ENCODE peak calls at places on chromosomes 6 and 20, in four cellular contexts. Q is Panc1, W is K562, L is HepG2. S is an unnamed sample.

GRCh38 chr6:31010393-31011060 is at the start of gene MUC22:
- DNase-seq in Q (no peak), W (no peak), L (no peak), S (no peak)

GRCh38 chr6:98976674-98977365 is 29.1 kb upstream of the FBXL4 start:
- DNase-seq in Q (no peak), W (no peak), L (no peak), S (no peak)

GRCh38 chr6:44010411-44011349 is 116.6 kb downstream of the MRPL14 start:
- DNase-seq in Q (peak; percentile 80), W (no peak), L (no peak), S (peak; percentile 74)

GRCh38 chr20:33442136-33443005 is 1.2 kb downstream of the SNTA1 start:
- DNase-seq in Q (no peak), W (peak; percentile 51), L (no peak), S (no peak)

GRCh38 chr6:22877946-22878705 is 308.8 kb downstream of the HDGFL1 start:
- DNase-seq in Q (no peak), W (no peak), L (no peak), S (no peak)

GRCh38 chr6:47161176-47161687 is 119.1 kb upstream of the ADGRF1 start:
- DNase-seq in Q (no peak), W (no peak), L (no peak), S (peak; percentile 29)

GRCh38 chr6:116779569-116780164 is 14.1 kb upstream of the FAM162B start:
- DNase-seq in Q (peak; percentile 10), W (peak; percentile 70), L (peak; percentile 58), S (peak; percentile 28)

GRCh38 chr6:4466260-4466659 is 309.9 kb upstream of the CDYL start:
- DNase-seq in Q (no peak), W (no peak), L (no peak), S (no peak)

GRCh38 chr6:91082311-91082803 is 495.5 kb upstream of the MAP3K7 start:
- DNase-seq in Q (no peak), W (no peak), L (no peak), S (no peak)

DNA sequence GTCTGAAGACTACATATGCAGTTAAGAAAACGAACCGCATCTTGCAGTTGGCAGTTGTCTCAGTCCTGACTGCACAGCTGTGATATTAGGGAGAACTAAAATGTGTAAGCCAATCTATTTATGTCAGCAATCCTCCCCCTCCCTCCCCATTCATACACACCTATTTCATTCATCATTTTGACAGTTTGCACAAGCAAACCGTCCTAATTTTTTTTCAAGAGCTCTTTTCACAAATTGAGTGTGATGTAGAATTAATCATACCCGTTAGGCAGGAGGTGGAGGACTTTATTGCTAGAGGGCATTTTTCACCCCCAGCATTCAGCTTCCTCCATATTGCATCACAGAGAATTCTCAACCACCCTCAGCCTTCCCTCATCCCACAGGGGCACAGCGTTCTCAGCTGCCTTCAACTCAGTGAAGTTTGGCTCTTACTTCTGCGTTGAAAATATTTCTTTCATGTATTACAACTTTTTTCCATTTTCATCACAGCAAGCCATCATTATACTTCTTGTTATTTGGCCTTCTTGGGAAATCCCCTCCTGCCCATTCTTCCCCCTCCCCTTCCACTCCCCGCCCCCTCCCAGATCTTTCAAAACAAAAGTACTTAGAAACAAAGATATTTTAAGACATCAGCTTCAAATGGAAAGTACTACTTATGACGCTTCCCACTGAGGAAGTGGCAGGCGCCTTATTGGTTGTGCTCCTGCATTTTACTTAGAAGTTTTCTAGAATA is 37.5 kb downstream of the NOX3 start:
- DNase-seq in Q (no peak), W (no peak), L (no peak), S (no peak)
- TF ChIP-seq TCF7L2 in Q (no peak), W (no peak), L (no peak), S (no peak)

GRCh38 chr20:44302026-44302669 is 8.9 kb downstream of the FITM2 start:
- DNase-seq in Q (no peak), W (no peak), L (peak; percentile 96), S (no peak)
- TF ChIP-seq TCF7L2 in Q (no peak), W (no peak), L (no peak), S (no peak)

GRCh38 chr6:82622461-82622860 is 258.8 kb downstream of the TPBG start:
- DNase-seq in Q (no peak), W (no peak), L (no peak), S (no peak)
- TF ChIP-seq TCF7L2 in Q (no peak), W (no peak), L (no peak), S (no peak)

DNA sequence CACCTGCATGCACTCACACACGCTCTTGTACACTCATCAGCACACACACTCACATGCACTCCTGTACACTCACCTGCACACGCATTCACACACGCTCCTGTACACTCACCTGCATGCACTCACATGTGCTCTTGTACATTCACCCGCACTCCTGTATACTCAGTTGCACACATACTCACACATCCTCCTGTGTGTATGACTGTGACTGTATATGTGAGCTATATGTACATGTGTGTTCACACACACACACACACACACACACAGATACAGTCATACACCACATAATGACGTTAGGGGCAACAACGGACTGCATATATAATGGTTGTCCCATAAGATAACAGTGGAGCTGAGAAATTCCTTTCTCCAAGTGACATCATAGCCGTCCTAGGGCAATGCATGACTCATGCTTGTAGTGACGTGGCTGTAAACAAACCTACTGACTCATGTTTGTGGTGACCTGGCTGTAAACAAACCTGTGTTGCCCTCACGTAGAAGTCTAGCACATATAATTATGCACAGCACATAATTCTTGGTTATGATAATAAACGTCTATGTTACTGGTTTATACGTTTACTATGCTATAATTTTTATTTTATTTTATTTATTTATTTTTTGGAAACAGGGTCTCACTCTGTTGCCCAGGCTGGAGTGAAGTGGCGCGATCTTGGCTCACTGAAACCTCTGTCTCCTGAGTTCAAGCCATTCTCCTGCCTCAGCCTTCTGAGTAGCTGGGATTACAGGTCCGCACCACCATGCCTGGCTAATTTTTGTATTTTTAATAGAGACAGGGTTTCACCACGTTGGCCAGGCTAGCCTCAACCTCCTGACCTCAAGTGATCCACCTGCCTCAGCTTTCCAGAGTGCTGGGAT is 22.8 kb upstream of the TAF4 start:
- DNase-seq in Q (peak; percentile 97), W (peak; percentile 72), L (peak; percentile 80), S (peak; percentile 86)
- TF ChIP-seq TCF7L2 in Q (no peak), W (no peak), L (no peak), S (no peak)

GRCh38 chr20:48302149-48302548 is 516.9 kb upstream of the SULF2 start:
- DNase-seq in Q (no peak), W (no peak), L (no peak), S (no peak)

GRCh38 chr20:48295966-48296421 is 510.7 kb upstream of the SULF2 start:
- DNase-seq in Q (no peak), W (no peak), L (peak; percentile 41), S (no peak)

GRCh38 chr20:48298424-48298823 is 513.1 kb upstream of the SULF2 start:
- DNase-seq in Q (no peak), W (no peak), L (no peak), S (no peak)

GRCh38 chr20:48301189-48301588 is 515.9 kb upstream of the SULF2 start:
- DNase-seq in Q (no peak), W (no peak), L (peak; percentile 45), S (no peak)

DNA sequence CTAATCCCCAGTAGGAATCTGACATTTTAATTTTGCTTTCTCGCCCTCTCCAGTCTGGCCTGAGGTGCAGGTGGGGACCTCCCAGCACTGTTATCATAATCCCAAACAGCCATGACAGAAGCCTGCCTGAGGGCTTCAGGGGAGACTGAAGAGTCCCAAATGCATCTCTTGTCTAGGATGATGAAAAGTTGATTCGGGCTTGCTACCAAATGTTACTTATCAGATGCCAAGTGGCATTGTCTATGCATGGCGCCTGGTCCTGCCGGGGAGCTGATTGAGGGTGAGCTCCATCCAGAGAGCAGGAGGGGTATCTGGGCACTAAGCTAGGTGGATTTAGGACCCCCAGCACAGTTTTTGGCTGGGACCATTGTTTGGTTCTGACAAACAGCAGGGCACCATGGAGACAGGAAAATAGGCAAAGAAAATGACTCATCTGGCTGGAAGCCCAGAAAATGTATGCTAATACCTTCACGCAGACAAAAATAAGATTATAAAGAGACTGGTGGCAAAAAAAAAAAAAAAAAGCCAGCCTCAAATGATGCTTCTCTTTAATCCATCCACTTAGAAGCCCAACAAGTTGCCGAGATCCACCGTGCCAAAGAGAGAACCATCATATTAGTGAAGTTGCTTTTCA is 513.7 kb upstream of the SULF2 start:
- DNase-seq in Q (peak; percentile 22), W (peak; percentile 8), L (peak; percentile 73), S (peak; percentile 32)
- TF ChIP-seq TCF7L2 in Q (no peak), W (no peak), L (no peak), S (no peak)

GRCh38 chr6:162621246-162621645 is 106.3 kb downstream of the PRKN start:
- DNase-seq in Q (no peak), W (no peak), L (peak; percentile 45), S (peak; percentile 48)
- TF ChIP-seq TCF7L2 in Q (no peak), W (no peak), L (no peak), S (no peak)

DNA sequence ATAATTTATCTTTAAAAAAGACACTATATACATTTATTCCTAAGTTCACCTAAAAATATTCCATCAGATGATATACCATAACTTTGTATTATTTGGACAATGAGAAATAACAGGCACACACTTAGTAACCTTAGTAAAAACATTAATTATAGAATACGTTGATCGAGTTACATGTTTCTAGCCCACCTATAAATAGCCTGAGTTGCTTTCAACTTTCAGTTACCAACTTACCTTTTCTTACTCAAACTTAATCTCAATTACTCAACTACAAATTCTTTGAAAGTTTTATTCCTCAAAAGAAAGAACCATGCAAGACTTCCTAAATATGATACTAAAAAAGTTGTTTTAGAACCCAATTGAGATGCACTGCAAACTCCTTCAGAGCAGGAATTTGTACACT is 12.2 kb downstream of the ARHGAP18 start:
- DNase-seq in Q (no peak), W (no peak), L (no peak), S (no peak)
- TF ChIP-seq TCF7L2 in Q (no peak), W (no peak), L (no peak), S (no peak)

GRCh38 chr6:55438217-55438616 is 110.9 kb downstream of the GFRAL start:
- DNase-seq in Q (no peak), W (no peak), L (no peak), S (no peak)

GRCh38 chr6:55433446-55434130 is 106.3 kb downstream of the GFRAL start:
- DNase-seq in Q (no peak), W (no peak), L (no peak), S (no peak)

DNA sequence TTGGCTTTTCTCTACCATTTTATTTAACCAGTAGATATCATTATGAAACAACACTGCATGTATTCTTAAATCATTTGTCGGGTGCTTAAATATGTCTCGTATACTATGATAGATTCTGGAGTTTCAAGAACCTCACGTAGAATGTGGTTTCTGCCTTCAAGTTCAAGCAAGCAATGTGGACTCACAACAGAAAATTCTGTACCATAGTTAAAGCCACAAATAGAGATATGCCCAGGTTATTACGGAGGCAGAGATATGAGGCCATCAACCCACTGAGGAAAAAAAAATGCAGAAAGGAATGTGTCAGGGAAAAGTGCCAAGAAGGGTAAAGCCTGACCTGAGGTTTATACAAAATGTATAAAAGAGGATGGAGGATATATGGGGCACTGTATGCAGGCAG is 109.9 kb downstream of the GFRAL start:
- DNase-seq in Q (no peak), W (no peak), L (no peak), S (no peak)
- TF ChIP-seq TCF7L2 in Q (no peak), W (no peak), L (no peak), S (no peak)

S was measured in HCT116.